ENCODE peak calls at places on chromosomes 16 and 17, in nine cellular contexts. One of them, this sample, is unnamed.

GRCh38 chr17:72489273-72489641 is 368.4 kb downstream of the SOX9 start:
- DNase-seq in right lobe of liver: no peak
- DNase-seq in sigmoid colon: no peak
- DNase-seq in kidney: no peak
- DNase-seq in small intestine: peak; percentile 83
- DNase-seq in aorta: no peak
- DNase-seq in spleen: peak; percentile 39
- DNase-seq in uterus: no peak
- DNase-seq in endothelial cell of umbilical vein: no peak
- DNase-seq in this sample: no peak

GRCh38 chr16:89293276-89294143 is 76.0 kb downstream of the ZNF778 start:
- DNase-seq in right lobe of liver: no peak
- DNase-seq in sigmoid colon: no peak
- DNase-seq in kidney: peak; percentile 53
- DNase-seq in small intestine: no peak
- DNase-seq in aorta: no peak
- DNase-seq in spleen: no peak
- DNase-seq in uterus: no peak
- DNase-seq in endothelial cell of umbilical vein: no peak
- DNase-seq in this sample: peak; percentile 48

GRCh38 chr16:77675464-77676324 is 46.6 kb upstream of the NUDT7 start:
- DNase-seq in right lobe of liver: no peak
- DNase-seq in sigmoid colon: peak; percentile 78
- DNase-seq in kidney: no peak
- DNase-seq in small intestine: peak; percentile 66
- DNase-seq in aorta: no peak
- DNase-seq in spleen: no peak
- DNase-seq in uterus: peak; percentile 51
- DNase-seq in endothelial cell of umbilical vein: peak; percentile 75
- DNase-seq in this sample: peak; percentile 81

GRCh38 chr16:49828545-49829267 is 27.2 kb downstream of the ZNF423 start:
- DNase-seq in right lobe of liver: no peak
- DNase-seq in sigmoid colon: no peak
- DNase-seq in kidney: no peak
- DNase-seq in small intestine: no peak
- DNase-seq in aorta: no peak
- DNase-seq in spleen: no peak
- DNase-seq in uterus: no peak
- DNase-seq in endothelial cell of umbilical vein: no peak
- DNase-seq in this sample: no peak

GRCh38 chr16:6250516-6250915 is 1082.1 kb upstream of the RBFOX1 start:
- DNase-seq in right lobe of liver: no peak
- DNase-seq in sigmoid colon: no peak
- DNase-seq in kidney: no peak
- DNase-seq in small intestine: no peak
- DNase-seq in aorta: no peak
- DNase-seq in spleen: no peak
- DNase-seq in uterus: no peak
- DNase-seq in endothelial cell of umbilical vein: no peak
- DNase-seq in this sample: no peak

GRCh38 chr17:30271102-30271501 is 20.6 kb downstream of the BLMH start:
- DNase-seq in right lobe of liver: no peak
- DNase-seq in sigmoid colon: no peak
- DNase-seq in kidney: no peak
- DNase-seq in small intestine: no peak
- DNase-seq in aorta: no peak
- DNase-seq in spleen: no peak
- DNase-seq in uterus: no peak
- DNase-seq in endothelial cell of umbilical vein: no peak
- DNase-seq in this sample: no peak

GRCh38 chr17:56598471-56598870 is 5.0 kb downstream of the NOG start:
- DNase-seq in right lobe of liver: no peak
- DNase-seq in sigmoid colon: no peak
- DNase-seq in kidney: no peak
- DNase-seq in small intestine: no peak
- DNase-seq in aorta: no peak
- DNase-seq in spleen: no peak
- DNase-seq in uterus: no peak
- DNase-seq in endothelial cell of umbilical vein: no peak
- DNase-seq in this sample: no peak

GRCh38 chr17:64306850-64307463 is 43.9 kb upstream of the TEX2 start:
- DNase-seq in right lobe of liver: no peak
- DNase-seq in sigmoid colon: peak; percentile 75
- DNase-seq in kidney: no peak
- DNase-seq in small intestine: peak; percentile 65
- DNase-seq in aorta: peak; percentile 83
- DNase-seq in spleen: peak; percentile 86
- DNase-seq in uterus: peak; percentile 58
- DNase-seq in endothelial cell of umbilical vein: peak; percentile 84
- DNase-seq in this sample: peak; percentile 69

GRCh38 chr16:87712184-87712822 is 53.5 kb downstream of the KLHDC4 start:
- DNase-seq in right lobe of liver: no peak
- DNase-seq in sigmoid colon: no peak
- DNase-seq in kidney: no peak
- DNase-seq in small intestine: peak; percentile 52
- DNase-seq in aorta: no peak
- DNase-seq in spleen: no peak
- DNase-seq in uterus: no peak
- DNase-seq in endothelial cell of umbilical vein: no peak
- DNase-seq in this sample: no peak

GRCh38 chr17:29568331-29569244 is at the start of gene TP53I13:
- DNase-seq in right lobe of liver: peak; percentile 91
- DNase-seq in sigmoid colon: peak; percentile 93
- DNase-seq in kidney: peak; percentile 96
- DNase-seq in small intestine: peak; percentile 89
- DNase-seq in aorta: peak; percentile 97
- DNase-seq in spleen: peak; percentile 98
- DNase-seq in uterus: peak; percentile 90
- DNase-seq in endothelial cell of umbilical vein: peak; percentile 82
- DNase-seq in this sample: peak; percentile 95

GRCh38 chr16:20938426-20938825 is 37.9 kb downstream of the LYRM1 start:
- DNase-seq in right lobe of liver: no peak
- DNase-seq in sigmoid colon: no peak
- DNase-seq in kidney: no peak
- DNase-seq in small intestine: no peak
- DNase-seq in aorta: no peak
- DNase-seq in spleen: no peak
- DNase-seq in uterus: no peak
- DNase-seq in endothelial cell of umbilical vein: peak; percentile 19
- DNase-seq in this sample: peak; percentile 39

GRCh38 chr17:8695241-8695640 is 49.4 kb downstream of the CCDC42 start:
- DNase-seq in right lobe of liver: no peak
- DNase-seq in sigmoid colon: no peak
- DNase-seq in kidney: no peak
- DNase-seq in small intestine: no peak
- DNase-seq in aorta: no peak
- DNase-seq in spleen: no peak
- DNase-seq in uterus: no peak
- DNase-seq in endothelial cell of umbilical vein: no peak
- DNase-seq in this sample: no peak

GRCh38 chr16:71629617-71630016 is 3.6 kb downstream of the MARVELD3 start:
- DNase-seq in right lobe of liver: no peak
- DNase-seq in sigmoid colon: no peak
- DNase-seq in kidney: no peak
- DNase-seq in small intestine: peak; percentile 54
- DNase-seq in aorta: no peak
- DNase-seq in spleen: peak; percentile 25
- DNase-seq in uterus: no peak
- DNase-seq in endothelial cell of umbilical vein: no peak
- DNase-seq in this sample: no peak

GRCh38 chr17:10120749-10121148 is 77.7 kb downstream of the GAS7 start:
- DNase-seq in right lobe of liver: peak; percentile 30
- DNase-seq in sigmoid colon: peak; percentile 54
- DNase-seq in kidney: no peak
- DNase-seq in small intestine: no peak
- DNase-seq in aorta: no peak
- DNase-seq in spleen: no peak
- DNase-seq in uterus: no peak
- DNase-seq in endothelial cell of umbilical vein: no peak
- DNase-seq in this sample: no peak
- H3K4me1 ChIP-seq in right lobe of liver: no peaks in the 10 kb centered on the region
- H3K4me1 ChIP-seq in sigmoid colon: peaks cover 36% of the 10 kb centered on the region
- H3K4me1 ChIP-seq in kidney: no peaks in the 10 kb centered on the region
- H3K4me1 ChIP-seq in small intestine: no peaks in the 10 kb centered on the region
- H3K4me1 ChIP-seq in aorta: no peaks in the 10 kb centered on the region
- H3K4me1 ChIP-seq in spleen: peaks cover 56% of the 10 kb centered on the region
- H3K4me1 ChIP-seq in uterus: peaks cover 18% of the 10 kb centered on the region
- H3K4me1 ChIP-seq in endothelial cell of umbilical vein: no peaks in the 10 kb centered on the region
- H3K4me1 ChIP-seq in this sample: peaks cover 11% of the 10 kb centered on the region

GRCh38 chr16:68731569-68732067 is 5.5 kb upstream of the CDH1 start:
- DNase-seq in right lobe of liver: no peak
- DNase-seq in sigmoid colon: no peak
- DNase-seq in kidney: no peak
- DNase-seq in small intestine: no peak
- DNase-seq in aorta: no peak
- DNase-seq in spleen: no peak
- DNase-seq in uterus: no peak
- DNase-seq in endothelial cell of umbilical vein: no peak
- DNase-seq in this sample: no peak
- H3K27ac ChIP-seq in right lobe of liver: no peak overlapping the region
- H3K27ac ChIP-seq in sigmoid colon: no peak overlapping the region
- H3K27ac ChIP-seq in kidney: no peak overlapping the region
- H3K27ac ChIP-seq in small intestine: peak overlapping the region; percentile 73
- H3K27ac ChIP-seq in aorta: no peak overlapping the region
- H3K27ac ChIP-seq in spleen: no peak overlapping the region
- H3K27ac ChIP-seq in uterus: no peak overlapping the region
- H3K27ac ChIP-seq in endothelial cell of umbilical vein: no peak overlapping the region
- H3K27ac ChIP-seq in this sample: no peak overlapping the region

DNA sequence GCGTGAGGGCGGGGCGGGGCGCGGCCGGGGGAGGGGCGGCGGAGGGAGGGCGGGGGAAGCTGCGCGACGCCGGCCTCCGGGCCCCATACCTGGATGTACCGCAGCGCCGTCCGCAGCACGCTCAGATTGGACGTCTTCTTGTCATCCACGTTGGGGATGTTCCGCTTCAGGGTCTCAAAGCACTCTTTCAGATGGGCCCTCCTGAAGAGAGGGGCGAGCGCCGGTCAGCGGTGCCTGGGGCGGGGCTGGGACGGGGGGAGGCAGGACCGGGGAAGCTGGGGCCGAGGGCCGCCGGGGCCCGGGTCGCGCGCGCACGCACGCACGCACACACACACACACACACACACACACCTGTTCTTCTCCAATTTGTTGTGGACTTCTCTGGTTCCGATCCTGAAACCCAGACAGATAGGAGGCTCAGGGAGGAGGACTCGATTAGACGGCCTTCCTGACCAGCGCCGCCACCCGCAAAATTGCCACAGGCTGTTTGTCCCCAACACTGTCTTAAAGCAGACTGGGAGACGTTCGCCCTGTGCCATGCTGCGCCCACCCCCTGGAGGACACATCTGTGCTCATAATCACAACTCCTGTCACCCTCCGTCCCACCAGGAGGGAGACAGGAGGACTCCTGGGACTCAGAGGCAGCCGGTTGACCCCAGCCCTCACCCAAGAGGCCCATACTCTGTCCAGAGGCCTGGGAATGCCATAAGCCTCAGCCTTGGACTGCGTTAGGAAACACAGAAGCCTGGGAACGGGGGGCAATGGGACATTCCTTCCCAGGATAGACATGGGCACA is 6.7 kb downstream of the MNT start:
- DNase-seq in right lobe of liver: peak; percentile 60
- DNase-seq in sigmoid colon: peak; percentile 72
- DNase-seq in kidney: peak; percentile 83
- DNase-seq in small intestine: no peak
- DNase-seq in aorta: no peak
- DNase-seq in spleen: peak; percentile 89
- DNase-seq in uterus: no peak
- DNase-seq in endothelial cell of umbilical vein: no peak
- DNase-seq in this sample: no peak
- H3K4me3 ChIP-seq in right lobe of liver: peak overlapping the region; percentile 72
- H3K4me3 ChIP-seq in sigmoid colon: peak overlapping the region; percentile 5
- H3K4me3 ChIP-seq in kidney: no peak overlapping the region
- H3K4me3 ChIP-seq in small intestine: peak overlapping the region; percentile 35
- H3K4me3 ChIP-seq in aorta: no peak overlapping the region
- H3K4me3 ChIP-seq in spleen: peak overlapping the region; percentile 97
- H3K4me3 ChIP-seq in uterus: peak overlapping the region; percentile 82
- H3K4me3 ChIP-seq in endothelial cell of umbilical vein: peak overlapping the region; percentile 24
- H3K4me3 ChIP-seq in this sample: peak overlapping the region; percentile 62

GRCh38 chr16:4383591-4384495 is 12.2 kb downstream of the VASN start:
- DNase-seq in right lobe of liver: no peak
- DNase-seq in sigmoid colon: no peak
- DNase-seq in kidney: no peak
- DNase-seq in small intestine: no peak
- DNase-seq in aorta: no peak
- DNase-seq in spleen: no peak
- DNase-seq in uterus: no peak
- DNase-seq in endothelial cell of umbilical vein: peak; percentile 37
- DNase-seq in this sample: no peak

GRCh38 chr16:4385789-4386451 is 14.3 kb downstream of the VASN start:
- DNase-seq in right lobe of liver: no peak
- DNase-seq in sigmoid colon: no peak
- DNase-seq in kidney: no peak
- DNase-seq in small intestine: no peak
- DNase-seq in aorta: no peak
- DNase-seq in spleen: no peak
- DNase-seq in uterus: no peak
- DNase-seq in endothelial cell of umbilical vein: no peak
- DNase-seq in this sample: no peak

GRCh38 chr16:4384497-4384896 is 12.8 kb downstream of the VASN start:
- DNase-seq in right lobe of liver: no peak
- DNase-seq in sigmoid colon: no peak
- DNase-seq in kidney: no peak
- DNase-seq in small intestine: no peak
- DNase-seq in aorta: peak; percentile 86
- DNase-seq in spleen: no peak
- DNase-seq in uterus: peak; percentile 54
- DNase-seq in endothelial cell of umbilical vein: no peak
- DNase-seq in this sample: no peak

GRCh38 chr16:4386452-4386813 is 14.8 kb downstream of the VASN start:
- DNase-seq in right lobe of liver: no peak
- DNase-seq in sigmoid colon: no peak
- DNase-seq in kidney: peak; percentile 81
- DNase-seq in small intestine: no peak
- DNase-seq in aorta: peak; percentile 89
- DNase-seq in spleen: no peak
- DNase-seq in uterus: no peak
- DNase-seq in endothelial cell of umbilical vein: no peak
- DNase-seq in this sample: no peak

DNA sequence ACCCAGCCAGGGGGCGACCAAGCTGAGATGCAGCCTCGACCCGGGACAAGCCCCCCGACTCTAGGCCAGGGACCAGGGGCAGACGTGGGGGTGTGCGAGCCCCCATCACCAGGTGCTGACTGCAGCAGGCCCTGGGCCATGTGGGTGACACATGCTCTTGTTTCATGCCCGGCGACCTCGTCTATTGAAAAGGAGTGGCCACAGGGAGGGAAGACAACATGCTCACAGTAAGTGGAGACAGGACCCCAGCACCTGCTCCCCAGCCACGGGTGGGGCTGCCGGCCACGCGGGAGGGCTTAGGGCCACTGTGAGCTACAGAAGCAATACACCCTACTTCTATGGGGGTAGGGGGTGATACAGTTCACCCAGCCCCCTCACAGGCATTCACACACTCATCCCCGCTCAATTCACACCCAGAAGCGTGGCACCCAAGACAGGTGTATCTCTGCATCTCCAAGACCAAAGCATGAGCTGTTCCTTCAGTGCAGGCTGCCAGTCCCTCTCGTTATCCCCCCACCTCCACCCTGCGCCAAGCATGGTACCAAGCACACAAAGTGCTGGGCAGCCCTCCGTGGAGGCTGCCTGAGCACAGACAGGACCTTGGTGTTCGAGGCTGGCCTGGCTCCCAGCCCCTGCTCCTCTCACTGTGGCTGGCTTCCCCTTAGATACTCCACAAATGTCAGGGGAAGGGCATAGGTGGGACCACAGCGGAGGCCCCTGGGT is 13.6 kb downstream of the VASN start:
- DNase-seq in right lobe of liver: no peak
- DNase-seq in sigmoid colon: no peak
- DNase-seq in kidney: no peak
- DNase-seq in small intestine: no peak
- DNase-seq in aorta: no peak
- DNase-seq in spleen: no peak
- DNase-seq in uterus: no peak
- DNase-seq in endothelial cell of umbilical vein: no peak
- DNase-seq in this sample: no peak
- H3K4me1 ChIP-seq in right lobe of liver: peaks cover 16% of the 10 kb centered on the region
- H3K4me1 ChIP-seq in sigmoid colon: peaks cover 22% of the 10 kb centered on the region
- H3K4me1 ChIP-seq in kidney: peaks cover 47% of the 10 kb centered on the region
- H3K4me1 ChIP-seq in small intestine: no peaks in the 10 kb centered on the region
- H3K4me1 ChIP-seq in aorta: no peaks in the 10 kb centered on the region
- H3K4me1 ChIP-seq in spleen: no peaks in the 10 kb centered on the region
- H3K4me1 ChIP-seq in uterus: peaks cover 18% of the 10 kb centered on the region
- H3K4me1 ChIP-seq in endothelial cell of umbilical vein: peaks cover 22% of the 10 kb centered on the region
- H3K4me1 ChIP-seq in this sample: peaks cover 38% of the 10 kb centered on the region

This sample was measured in cardiac muscle cell.